ENCODE peak calls at places on chromosomes 3 and 15, in four cellular contexts. W is HL-60, Q is GM12878, A is K562. S is an unnamed sample.

GRCh38 chr3:100413619-100414018 is 12.3 kb downstream of the LNP1 start:
- DNase-seq in W (no peak), Q (no peak), A (no peak), S (no peak)

GRCh38 chr3:13057641-13058040 is 15.6 kb downstream of the IQSEC1 start:
- DNase-seq in W (no peak), Q (no peak), A (no peak), S (no peak)

GRCh38 chr3:175732053-175732452 is 872.9 kb downstream of the NAALADL2 start:
- DNase-seq in W (no peak), Q (no peak), A (no peak), S (no peak)

GRCh38 chr3:178439504-178439903 is 96.7 kb upstream of the KCNMB2 start:
- DNase-seq in W (no peak), Q (no peak), A (no peak), S (no peak)

GRCh38 chr15:90001683-90002427 is 731 bp downstream of the ZNF710 start:
- DNase-seq in W (peak), Q (no peak), A (peak), S (peak)

GRCh38 chr3:188562163-188562562 is 408.2 kb downstream of the LPP start:
- DNase-seq in W (no peak), Q (no peak), A (no peak), S (no peak)

GRCh38 chr3:74614133-74614967 is at the start of gene CNTN3:
- DNase-seq in W (no peak), Q (no peak), A (no peak), S (no peak)

GRCh38 chr15:43127752-43128151 is 5.6 kb upstream of the TMEM62 start:
- DNase-seq in W (no peak), Q (no peak), A (no peak), S (no peak)

GRCh38 chr3:151816091-151816604 is 2.2 kb downstream of the AADAC start:
- DNase-seq in W (no peak), Q (no peak), A (no peak), S (no peak)

GRCh38 chr15:58528197-58528870 is 96.5 kb downstream of the LIPC start:
- DNase-seq in W (no peak), Q (no peak), A (no peak), S (no peak)

DNA sequence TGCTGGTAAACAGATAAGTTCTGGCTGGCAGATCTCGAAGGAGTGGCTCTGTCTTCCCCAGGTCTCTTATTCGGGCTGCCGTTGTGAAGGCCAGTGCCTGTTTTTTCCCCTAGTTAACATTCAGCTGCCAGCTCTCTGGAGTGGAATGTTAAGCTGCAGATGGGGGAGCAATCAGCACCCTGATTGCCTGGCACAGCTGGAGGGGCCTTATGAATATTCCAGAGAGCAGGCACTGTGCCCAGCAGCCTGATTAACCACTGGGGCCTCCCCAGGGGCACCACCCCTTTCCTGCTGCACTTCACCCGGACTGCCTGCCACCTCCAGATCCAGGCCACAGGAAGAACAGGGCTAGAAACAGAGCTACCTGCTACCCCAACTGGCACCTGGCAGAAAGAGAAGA is 73.3 kb downstream of the CORO2B start:
- DNase-seq in W (no peak), Q (no peak), A (no peak), S (no peak)
- TF ChIP-seq SPI1 in W (no peak), Q (no peak), A (no peak), S (no peak)

GRCh38 chr3:68861521-68861920 is 70.8 kb downstream of the TAFA4 start:
- DNase-seq in W (no peak), Q (no peak), A (no peak), S (no peak)

DNA sequence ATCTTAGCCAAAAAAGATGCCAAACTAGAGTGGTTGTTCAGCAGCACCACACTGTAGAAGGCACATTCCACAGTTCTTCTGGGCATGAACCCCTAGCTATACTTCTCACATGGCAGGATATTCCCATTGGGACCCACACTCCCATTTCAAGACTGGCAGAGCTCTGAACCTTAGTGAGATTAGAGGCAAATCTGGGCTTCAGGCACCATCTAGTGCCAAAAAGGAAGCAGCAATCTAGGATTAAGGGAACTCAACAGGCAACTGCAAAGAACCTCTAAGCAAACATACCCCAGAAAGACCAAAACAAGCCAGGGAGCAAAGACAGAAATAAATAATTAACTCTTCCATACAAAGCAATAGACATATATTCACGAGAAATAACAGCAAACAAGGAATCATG is 66.2 kb downstream of the TAFA4 start:
- DNase-seq in W (no peak), Q (no peak), A (no peak), S (no peak)
- TF ChIP-seq SPI1 in W (no peak), Q (no peak), A (no peak), S (no peak)

GRCh38 chr3:146626384-146627122 is 21.4 kb upstream of the PLSCR5 start:
- DNase-seq in W (no peak), Q (no peak), A (no peak), S (no peak)

GRCh38 chr3:146625117-146625775 is 20.1 kb upstream of the PLSCR5 start:
- DNase-seq in W (no peak), Q (no peak), A (no peak), S (no peak)
- TF ChIP-seq SPI1 in W (no peak), Q (no peak), A (no peak), S (no peak)

GRCh38 chr15:83682476-83683162 is 28.7 kb downstream of the ADAMTSL3 start:
- DNase-seq in W (no peak), Q (no peak), A (no peak), S (no peak)
- TF ChIP-seq SPI1 in W (no peak), Q (no peak), A (no peak), S (no peak)

GRCh38 chr3:118231578-118231977 is 803.1 kb downstream of the IGSF11 start:
- DNase-seq in W (no peak), Q (no peak), A (no peak), S (no peak)
- TF ChIP-seq SPI1 in W (no peak), Q (no peak), A (no peak), S (no peak)

GRCh38 chr3:14347110-14347509 is 55.3 kb upstream of the SLC6A6 start:
- DNase-seq in W (no peak), Q (no peak), A (no peak), S (no peak)
- TF ChIP-seq SPI1 in W (no peak), Q (no peak), A (no peak), S (no peak)

DNA sequence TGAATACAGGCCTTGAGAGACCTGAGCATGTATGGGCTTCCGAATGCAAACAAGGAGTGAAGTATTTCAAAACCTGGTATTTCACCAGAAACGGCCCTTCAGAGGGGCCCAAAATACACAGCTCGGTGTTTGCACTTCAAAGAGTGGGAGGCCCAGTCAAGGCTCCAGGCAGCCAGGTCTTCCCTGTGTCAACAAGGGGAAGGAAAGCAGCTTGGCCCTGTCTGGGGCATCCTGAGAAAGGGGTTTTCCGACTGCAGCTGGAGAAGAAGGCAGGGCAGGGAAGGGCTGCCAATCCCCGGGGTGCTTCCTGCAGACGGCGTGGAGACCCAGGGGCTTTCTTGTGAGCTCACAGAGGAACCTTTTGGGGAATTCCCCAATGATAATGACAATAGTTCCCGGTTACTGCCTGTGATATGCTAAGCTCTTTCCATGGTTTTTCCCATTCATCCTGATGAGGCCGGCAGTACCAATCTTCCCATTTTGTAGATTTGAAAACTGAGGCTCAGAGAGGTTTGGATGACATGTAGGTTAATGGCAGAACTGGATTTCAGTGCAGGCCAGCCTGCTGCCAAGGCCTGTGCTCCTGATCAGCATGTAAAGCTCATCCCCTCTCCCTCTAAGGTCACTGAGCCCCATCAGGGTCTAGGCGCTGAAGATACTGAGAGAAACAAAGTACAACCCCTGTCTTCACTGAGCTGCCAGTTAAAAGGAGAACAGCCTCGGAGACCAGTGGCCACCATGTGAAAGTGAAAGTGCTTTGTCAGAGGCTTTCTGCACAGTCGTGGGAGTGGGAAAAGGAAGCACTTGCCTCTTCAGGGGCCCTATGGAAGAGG is 43.0 kb upstream of the TLE3 start:
- DNase-seq in W (no peak), Q (no peak), A (no peak), S (no peak)
- TF ChIP-seq SPI1 in W (peak), Q (peak), A (no peak), S (peak)

DNA sequence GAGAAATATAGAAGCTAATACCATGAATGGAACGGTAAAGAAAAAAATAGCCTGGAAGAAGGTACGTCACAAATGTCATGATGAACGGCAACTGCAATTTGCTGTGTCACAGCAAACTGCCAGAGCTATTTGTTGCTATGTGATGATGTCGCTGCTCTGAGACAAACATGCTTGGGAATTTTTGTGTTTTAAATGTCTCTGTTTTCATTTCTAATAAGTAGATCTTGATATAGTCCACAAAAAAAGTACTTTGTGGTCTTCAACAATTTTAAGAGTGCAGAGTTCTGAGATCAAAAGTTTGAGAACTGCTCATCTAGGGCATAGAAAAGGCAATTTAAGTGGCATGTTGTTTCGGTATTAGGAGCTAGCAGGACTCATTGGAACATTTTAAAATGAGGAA is 4.3 kb upstream of the NR1D2 start:
- DNase-seq in W (no peak), Q (no peak), A (no peak), S (no peak)
- TF ChIP-seq SPI1 in W (no peak), Q (no peak), A (no peak), S (no peak)

S was measured in GM12891.